ENCODE peak calls at places on chromosomes 11 and 22, in seven cellular contexts. R is thoracic aorta, Q is mammary epithelial cell, A is cardiac muscle cell, T is left lung, H is astrocyte, P is spleen. J is an unnamed sample.

GRCh38 chr11:108967571-108967970 is 302.7 kb downstream of the DDX10 start:
- DNase-seq in H (no peak), P (no peak), Q (no peak), T (no peak), R (peak; percentile 13), A (peak; percentile 60), J (no peak)

GRCh38 chr11:105906517-105906916 is 115.5 kb downstream of the MSANTD4 start:
- DNase-seq in Q (no peak), T (peak; percentile 29), P (no peak), R (no peak), A (no peak), H (no peak), J (no peak)

GRCh38 chr11:83721286-83721685 is 435.1 kb upstream of the CCDC90B start:
- DNase-seq in A (no peak), Q (peak; percentile 40), P (no peak), R (no peak), H (no peak), T (no peak), J (no peak)

GRCh38 chr11:123253909-123254308 is 58.9 kb upstream of the CLMP start:
- DNase-seq in R (no peak), T (no peak), P (no peak), A (no peak), Q (no peak), H (peak; percentile 33), J (no peak)

GRCh38 chr11:36264011-36264410 is 25.2 kb downstream of the COMMD9 start:
- DNase-seq in Q (no peak), R (no peak), H (no peak), A (no peak), P (no peak), T (no peak), J (no peak)

GRCh38 chr11:121767433-121767832 is 314.7 kb upstream of the SORL1-AS1 start:
- DNase-seq in P (no peak), A (peak; percentile 21), Q (peak; percentile 37), T (no peak), H (no peak), R (no peak), J (no peak)

GRCh38 chr22:46009730-46010129 is 32.8 kb upstream of the WNT7B start:
- DNase-seq in H (no peak), P (peak; percentile 68), Q (no peak), R (no peak), T (no peak), A (no peak), J (no peak)

GRCh38 chr11:63017306-63017974 is 1.8 kb upstream of the SLC22A8 start:
- DNase-seq in Q (no peak), P (no peak), T (no peak), R (no peak), A (no peak), H (no peak), J (no peak)

GRCh38 chr11:17553249-17553546 is 6.1 kb downstream of the OTOG start:
- DNase-seq in R (no peak), H (no peak), Q (no peak), P (peak; percentile 67), A (no peak), T (no peak), J (no peak)

GRCh38 chr11:942853-943252 is 17.2 kb downstream of the AP2A2 start:
- DNase-seq in T (peak; percentile 24), A (no peak), R (no peak), P (no peak), Q (peak; percentile 78), H (peak; percentile 76), J (no peak)

GRCh38 chr22:37496651-37497599 is 10.7 kb upstream of the MFNG start:
- DNase-seq in A (no peak), R (no peak), T (no peak), P (no peak), H (peak; percentile 97), Q (peak; percentile 89), J (no peak)

GRCh38 chr11:64053699-64054098 is 18.0 kb downstream of the FLRT1 start:
- DNase-seq in T (no peak), H (no peak), P (no peak), R (no peak), A (peak; percentile 28), Q (no peak), J (no peak)

GRCh38 chr11:17924713-17925112 is 88.1 kb downstream of the SERGEF start:
- DNase-seq in R (no peak), Q (no peak), A (no peak), P (no peak), H (no peak), T (no peak), J (no peak)

GRCh38 chr11:77753230-77753629 is 67.3 kb downstream of the RSF1 start:
- DNase-seq in H (no peak), A (no peak), P (no peak), T (no peak), R (no peak), Q (no peak), J (no peak)

GRCh38 chr11:15055620-15056356 is 17.6 kb upstream of the CALCB start:
- DNase-seq in Q (peak; percentile 18), T (no peak), A (no peak), R (no peak), H (no peak), P (no peak), J (no peak)

GRCh38 chr11:16800382-16800781 is 61.9 kb downstream of the C11orf58 start:
- DNase-seq in A (no peak), Q (no peak), H (no peak), P (peak; percentile 1), T (no peak), R (no peak), J (no peak)

GRCh38 chr11:71206186-71206585 is 46.2 kb downstream of the SHANK2 start:
- DNase-seq in A (no peak), P (peak; percentile 23), R (no peak), T (no peak), Q (no peak), H (no peak), J (no peak)

GRCh38 chr22:20559174-20559760 is 51.9 kb downstream of the MED15 start:
- DNase-seq in P (no peak), H (no peak), Q (no peak), T (no peak), R (no peak), A (no peak), J (no peak)

GRCh38 chr22:30116362-30117117 is 36.3 kb downstream of the HORMAD2 start:
- DNase-seq in T (no peak), A (no peak), H (peak; percentile 78), P (no peak), Q (peak; percentile 76), R (no peak), J (no peak)

GRCh38 chr11:34426766-34427170 is 12.0 kb upstream of the CAT start:
- DNase-seq in T (no peak), H (peak; percentile 37), P (no peak), R (no peak), A (no peak), Q (no peak), J (no peak)

GRCh38 chr11:63906087-63906486 is 10.9 kb downstream of the RCOR2 start:
- DNase-seq in Q (no peak), H (no peak), T (no peak), A (no peak), R (no peak), P (no peak), J (no peak)

GRCh38 chr11:62392944-62393628 is 25.7 kb upstream of the SCGB1A1 start:
- DNase-seq in H (no peak), Q (peak; percentile 43), T (no peak), A (no peak), P (no peak), R (no peak), J (no peak)

GRCh38 chr11:91163619-91164451 is 941.0 kb upstream of the CHORDC1 start:
- DNase-seq in Q (peak; percentile 49), P (no peak), R (no peak), H (peak; percentile 90), A (peak; percentile 25), T (no peak), J (no peak)

GRCh38 chr11:119371778-119372182 is 9.7 kb downstream of the USP2 start:
- DNase-seq in H (no peak), R (no peak), Q (no peak), A (no peak), P (no peak), T (no peak), J (no peak)
- TF ChIP-seq CTCF in H (peak; percentile 10), R (peak; percentile 14), Q (peak; percentile 24), A (no peak), P (no peak), T (no peak), J (no peak)

GRCh38 chr11:44507491-44507890 is 58.0 kb upstream of the CD82 start:
- DNase-seq in P (no peak), A (no peak), Q (no peak), T (no peak), R (no peak), H (no peak), J (no peak)
- TF ChIP-seq CTCF in P (no peak), A (no peak), Q (no peak), T (no peak), R (no peak), H (no peak), J (no peak)

DNA sequence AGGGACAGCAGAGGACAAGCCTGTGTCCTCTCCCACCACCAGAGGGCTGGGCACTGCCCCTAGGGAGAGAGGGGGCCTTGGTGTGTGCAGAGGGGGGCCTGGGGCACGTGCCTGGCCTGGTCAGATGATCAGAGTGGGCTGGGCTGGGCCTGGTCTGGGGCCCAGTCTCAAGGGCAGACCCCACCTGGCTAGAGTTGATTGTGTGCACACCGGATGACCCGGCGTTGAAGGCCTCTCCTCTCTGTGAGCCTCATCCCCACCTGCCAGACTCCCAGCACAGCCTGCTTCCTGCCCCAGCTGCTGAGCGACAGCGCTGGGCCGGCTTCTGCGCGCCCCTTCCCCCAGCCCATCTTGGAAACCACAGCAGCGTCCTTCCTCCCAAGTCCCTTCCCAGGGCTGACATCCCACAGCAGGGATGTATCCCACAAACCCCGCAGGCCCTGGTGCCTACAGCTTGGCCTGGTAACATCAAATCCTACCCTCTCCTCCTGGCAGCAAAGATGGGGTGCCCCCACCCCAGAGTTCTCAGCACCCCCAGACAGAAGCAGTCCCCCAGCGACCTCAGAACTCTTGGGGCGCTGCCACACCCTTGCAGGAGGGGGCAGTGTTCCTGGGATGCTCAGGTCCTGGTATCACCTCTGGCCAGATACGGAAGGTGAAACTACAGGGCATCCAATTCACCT is 11.1 kb upstream of the TSSC4 start:
- DNase-seq in P (peak; percentile 84), R (no peak), T (no peak), Q (no peak), A (no peak), H (no peak), J (no peak)
- TF ChIP-seq CTCF in P (no peak), R (no peak), T (no peak), Q (no peak), A (no peak), H (no peak), J (no peak)

GRCh38 chr11:4072668-4073285 is 21.8 kb upstream of the RRM1 start:
- DNase-seq in Q (peak; percentile 61), H (peak; percentile 39), A (peak; percentile 82), R (no peak), P (no peak), T (no peak), J (no peak)

GRCh38 chr11:4071828-4072421 is 22.7 kb upstream of the RRM1 start:
- DNase-seq in T (no peak), A (peak; percentile 14), R (no peak), Q (no peak), P (no peak), H (no peak), J (no peak)

GRCh38 chr11:4074266-4074665 is 20.3 kb upstream of the RRM1 start:
- DNase-seq in P (no peak), T (no peak), Q (peak; percentile 23), H (peak; percentile 10), R (no peak), A (no peak), J (no peak)

GRCh38 chr11:4068962-4069361 is 25.6 kb upstream of the RRM1 start:
- DNase-seq in H (peak; percentile 15), P (no peak), T (no peak), R (no peak), Q (no peak), A (no peak), J (no peak)

GRCh38 chr11:4071325-4071724 is 23.3 kb upstream of the RRM1 start:
- DNase-seq in H (no peak), T (no peak), Q (no peak), P (no peak), R (no peak), A (no peak), J (no peak)
- TF ChIP-seq CTCF in H (no peak), T (no peak), Q (no peak), P (no peak), R (no peak), A (no peak), J (no peak)